ENCODE peak calls at places on chromosomes 4 and X, in ten cellular contexts. One of them, this sample, is unnamed. For H3K4me1, the result is how much of the 10 kb centered on the place peaks cover.

GRCh38 chr4:54877006-54877405 is 219.2 kb downstream of the KIT start:
- DNase-seq in neural progenitor cell: no peak
- DNase-seq in tibial artery: no peak
- DNase-seq in GM23338: no peak
- DNase-seq in PC-9: no peak
- DNase-seq in mucosa of descending colon: no peak
- DNase-seq in IMR-90: peak
- DNase-seq in SK-N-SH: no peak
- DNase-seq in psoas muscle: no peak
- DNase-seq in A549: no peak
- DNase-seq in this sample: peak

GRCh38 chr4:168777277-168777965 is 232.6 kb downstream of the CBR4 start:
- DNase-seq in A549: no peak
- DNase-seq in mucosa of descending colon: no peak
- DNase-seq in GM23338: no peak
- DNase-seq in IMR-90: no peak
- DNase-seq in tibial artery: no peak
- DNase-seq in psoas muscle: no peak
- DNase-seq in PC-9: no peak
- DNase-seq in SK-N-SH: no peak
- DNase-seq in neural progenitor cell: no peak
- DNase-seq in this sample: no peak

GRCh38 chr4:122673252-122673651 is 52.4 kb upstream of the IL21 start:
- DNase-seq in mucosa of descending colon: peak
- DNase-seq in tibial artery: no peak
- DNase-seq in IMR-90: no peak
- DNase-seq in neural progenitor cell: peak
- DNase-seq in A549: no peak
- DNase-seq in psoas muscle: no peak
- DNase-seq in SK-N-SH: no peak
- DNase-seq in GM23338: peak
- DNase-seq in PC-9: no peak
- DNase-seq in this sample: no peak

GRCh38 chr4:107760281-107760947 is 40.4 kb upstream of the PAPSS1 start:
- DNase-seq in psoas muscle: no peak
- DNase-seq in tibial artery: no peak
- DNase-seq in PC-9: no peak
- DNase-seq in mucosa of descending colon: peak
- DNase-seq in GM23338: peak
- DNase-seq in A549: peak
- DNase-seq in IMR-90: peak
- DNase-seq in neural progenitor cell: peak
- DNase-seq in SK-N-SH: peak
- DNase-seq in this sample: no peak

GRCh38 chr4:98166025-98166730 is 22.9 kb upstream of the STPG2 start:
- DNase-seq in A549: peak
- DNase-seq in psoas muscle: peak
- DNase-seq in neural progenitor cell: no peak
- DNase-seq in PC-9: peak
- DNase-seq in SK-N-SH: no peak
- DNase-seq in IMR-90: peak
- DNase-seq in GM23338: no peak
- DNase-seq in mucosa of descending colon: no peak
- DNase-seq in tibial artery: no peak
- DNase-seq in this sample: no peak

GRCh38 chrX:15151267-15152196 is 118.4 kb downstream of the ASB9 start:
- DNase-seq in PC-9: no peak
- DNase-seq in tibial artery: no peak
- DNase-seq in IMR-90: no peak
- DNase-seq in SK-N-SH: no peak
- DNase-seq in GM23338: no peak
- DNase-seq in A549: no peak
- DNase-seq in mucosa of descending colon: no peak
- DNase-seq in psoas muscle: no peak
- DNase-seq in neural progenitor cell: no peak
- DNase-seq in this sample: no peak

GRCh38 chr4:68141852-68142251 is 12.2 kb upstream of the TMPRSS11F start:
- DNase-seq in mucosa of descending colon: no peak
- DNase-seq in SK-N-SH: no peak
- DNase-seq in neural progenitor cell: no peak
- DNase-seq in psoas muscle: no peak
- DNase-seq in A549: no peak
- DNase-seq in tibial artery: no peak
- DNase-seq in PC-9: no peak
- DNase-seq in IMR-90: no peak
- DNase-seq in GM23338: no peak
- DNase-seq in this sample: no peak

GRCh38 chr4:177369372-177369771 is 59.7 kb downstream of the NEIL3 start:
- DNase-seq in psoas muscle: no peak
- DNase-seq in PC-9: no peak
- DNase-seq in mucosa of descending colon: no peak
- DNase-seq in SK-N-SH: no peak
- DNase-seq in IMR-90: peak
- DNase-seq in neural progenitor cell: no peak
- DNase-seq in GM23338: no peak
- DNase-seq in tibial artery: no peak
- DNase-seq in A549: no peak
- DNase-seq in this sample: no peak

GRCh38 chrX:45900751-45901150 is 644.5 kb downstream of the ZNF674 start:
- DNase-seq in neural progenitor cell: peak
- DNase-seq in PC-9: no peak
- DNase-seq in tibial artery: no peak
- DNase-seq in A549: peak
- DNase-seq in IMR-90: no peak
- DNase-seq in GM23338: no peak
- DNase-seq in SK-N-SH: no peak
- DNase-seq in psoas muscle: no peak
- DNase-seq in mucosa of descending colon: no peak
- DNase-seq in this sample: no peak

GRCh38 chrX:30822068-30822671 is 66.9 kb downstream of the TAB3 start:
- DNase-seq in psoas muscle: no peak
- DNase-seq in GM23338: peak
- DNase-seq in SK-N-SH: no peak
- DNase-seq in neural progenitor cell: no peak
- DNase-seq in PC-9: no peak
- DNase-seq in mucosa of descending colon: no peak
- DNase-seq in A549: no peak
- DNase-seq in tibial artery: no peak
- DNase-seq in IMR-90: no peak
- DNase-seq in this sample: no peak

GRCh38 chr4:95544433-95545103 is 4.2 kb downstream of the UNC5C start:
- DNase-seq in PC-9: no peak
- DNase-seq in tibial artery: no peak
- DNase-seq in neural progenitor cell: no peak
- DNase-seq in A549: no peak
- DNase-seq in IMR-90: no peak
- DNase-seq in psoas muscle: no peak
- DNase-seq in SK-N-SH: no peak
- DNase-seq in mucosa of descending colon: no peak
- DNase-seq in GM23338: peak
- DNase-seq in this sample: no peak

GRCh38 chrX:4550018-4550417 is 836.6 kb upstream of the PRKX start:
- DNase-seq in GM23338: peak
- DNase-seq in SK-N-SH: peak
- DNase-seq in PC-9: no peak
- DNase-seq in IMR-90: no peak
- DNase-seq in A549: peak
- DNase-seq in tibial artery: no peak
- DNase-seq in neural progenitor cell: no peak
- DNase-seq in mucosa of descending colon: no peak
- DNase-seq in psoas muscle: no peak
- DNase-seq in this sample: no peak

GRCh38 chrX:47514553-47515235 is 31.7 kb upstream of the ZNF41 start:
- DNase-seq in mucosa of descending colon: no peak
- DNase-seq in A549: peak
- DNase-seq in psoas muscle: no peak
- DNase-seq in tibial artery: no peak
- DNase-seq in IMR-90: peak
- DNase-seq in GM23338: no peak
- DNase-seq in PC-9: no peak
- DNase-seq in neural progenitor cell: no peak
- DNase-seq in SK-N-SH: no peak
- DNase-seq in this sample: no peak

GRCh38 chr4:27018910-27019309 is 158.3 kb downstream of the STIM2 start:
- DNase-seq in tibial artery: no peak
- DNase-seq in psoas muscle: no peak
- DNase-seq in SK-N-SH: no peak
- DNase-seq in neural progenitor cell: no peak
- DNase-seq in IMR-90: no peak
- DNase-seq in mucosa of descending colon: no peak
- DNase-seq in GM23338: no peak
- DNase-seq in A549: no peak
- DNase-seq in PC-9: no peak
- DNase-seq in this sample: no peak

GRCh38 chr4:2424581-2424980 is 5.8 kb downstream of the CFAP99 start:
- DNase-seq in A549: no peak
- DNase-seq in PC-9: no peak
- DNase-seq in IMR-90: peak
- DNase-seq in neural progenitor cell: peak
- DNase-seq in SK-N-SH: no peak
- DNase-seq in psoas muscle: no peak
- DNase-seq in mucosa of descending colon: no peak
- DNase-seq in tibial artery: peak
- DNase-seq in GM23338: no peak
- DNase-seq in this sample: no peak

GRCh38 chr4:113591982-113592381 is 169.6 kb downstream of the CAMK2D start:
- DNase-seq in PC-9: no peak
- DNase-seq in neural progenitor cell: no peak
- DNase-seq in GM23338: no peak
- DNase-seq in IMR-90: peak
- DNase-seq in SK-N-SH: no peak
- DNase-seq in A549: no peak
- DNase-seq in mucosa of descending colon: no peak
- DNase-seq in psoas muscle: no peak
- DNase-seq in tibial artery: no peak
- DNase-seq in this sample: peak

GRCh38 chr4:157616741-157617472 is 396.4 kb downstream of the GRIA2 start:
- DNase-seq in tibial artery: no peak
- DNase-seq in neural progenitor cell: no peak
- DNase-seq in SK-N-SH: no peak
- DNase-seq in GM23338: no peak
- DNase-seq in PC-9: no peak
- DNase-seq in mucosa of descending colon: no peak
- DNase-seq in A549: no peak
- DNase-seq in IMR-90: no peak
- DNase-seq in psoas muscle: no peak
- DNase-seq in this sample: no peak
- H3K4me3 ChIP-seq in tibial artery: no peak
- H3K4me3 ChIP-seq in neural progenitor cell: no peak
- H3K4me3 ChIP-seq in SK-N-SH: no peak
- H3K4me3 ChIP-seq in GM23338: no peak
- H3K4me3 ChIP-seq in PC-9: no peak
- H3K4me3 ChIP-seq in mucosa of descending colon: no peak
- H3K4me3 ChIP-seq in A549: no peak
- H3K4me3 ChIP-seq in IMR-90: no peak
- H3K4me3 ChIP-seq in psoas muscle: no peak
- H3K4me3 ChIP-seq in this sample: no peak

DNA sequence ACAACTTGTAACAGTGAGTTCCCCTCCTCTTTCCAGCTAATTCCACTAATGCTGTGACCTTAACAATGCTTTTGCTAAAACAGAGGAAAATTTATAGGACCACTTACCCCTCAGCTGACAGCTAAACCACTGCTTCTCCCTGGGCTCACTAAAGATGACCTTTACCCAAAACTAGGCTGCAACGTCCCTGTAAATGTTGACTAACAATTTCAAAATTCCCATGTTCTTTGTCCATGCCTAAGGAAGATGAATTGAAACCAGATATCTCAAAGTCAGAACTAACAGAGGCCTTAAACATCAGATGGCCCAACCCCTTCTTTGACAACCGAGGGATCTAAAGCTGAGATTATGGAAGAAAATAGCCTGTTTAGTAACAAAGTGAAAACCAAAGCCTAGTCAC is 32.5 kb downstream of the AFAP1 start:
- DNase-seq in A549: no peak
- DNase-seq in PC-9: no peak
- DNase-seq in neural progenitor cell: no peak
- DNase-seq in SK-N-SH: no peak
- DNase-seq in IMR-90: no peak
- DNase-seq in tibial artery: no peak
- DNase-seq in GM23338: no peak
- DNase-seq in mucosa of descending colon: no peak
- DNase-seq in psoas muscle: no peak
- DNase-seq in this sample: no peak
- H3K4me1 ChIP-seq in A549: half or more
- H3K4me1 ChIP-seq in PC-9: under half
- H3K4me1 ChIP-seq in neural progenitor cell: under half
- H3K4me1 ChIP-seq in SK-N-SH: half or more
- H3K4me1 ChIP-seq in IMR-90: under half
- H3K4me1 ChIP-seq in tibial artery: half or more
- H3K4me1 ChIP-seq in GM23338: half or more
- H3K4me1 ChIP-seq in mucosa of descending colon: under half
- H3K4me1 ChIP-seq in psoas muscle: under half
- H3K4me1 ChIP-seq in this sample: half or more

GRCh38 chr4:134145369-134145768 is 56.2 kb downstream of the PABPC4L start:
- DNase-seq in SK-N-SH: no peak
- DNase-seq in A549: no peak
- DNase-seq in IMR-90: no peak
- DNase-seq in mucosa of descending colon: no peak
- DNase-seq in tibial artery: no peak
- DNase-seq in psoas muscle: no peak
- DNase-seq in neural progenitor cell: no peak
- DNase-seq in GM23338: no peak
- DNase-seq in PC-9: no peak
- DNase-seq in this sample: no peak
- H3K4me3 ChIP-seq in SK-N-SH: no peak
- H3K4me3 ChIP-seq in A549: no peak
- H3K4me3 ChIP-seq in IMR-90: no peak
- H3K4me3 ChIP-seq in mucosa of descending colon: no peak
- H3K4me3 ChIP-seq in tibial artery: no peak
- H3K4me3 ChIP-seq in psoas muscle: no peak
- H3K4me3 ChIP-seq in neural progenitor cell: no peak
- H3K4me3 ChIP-seq in GM23338: no peak
- H3K4me3 ChIP-seq in PC-9: no peak
- H3K4me3 ChIP-seq in this sample: no peak

DNA sequence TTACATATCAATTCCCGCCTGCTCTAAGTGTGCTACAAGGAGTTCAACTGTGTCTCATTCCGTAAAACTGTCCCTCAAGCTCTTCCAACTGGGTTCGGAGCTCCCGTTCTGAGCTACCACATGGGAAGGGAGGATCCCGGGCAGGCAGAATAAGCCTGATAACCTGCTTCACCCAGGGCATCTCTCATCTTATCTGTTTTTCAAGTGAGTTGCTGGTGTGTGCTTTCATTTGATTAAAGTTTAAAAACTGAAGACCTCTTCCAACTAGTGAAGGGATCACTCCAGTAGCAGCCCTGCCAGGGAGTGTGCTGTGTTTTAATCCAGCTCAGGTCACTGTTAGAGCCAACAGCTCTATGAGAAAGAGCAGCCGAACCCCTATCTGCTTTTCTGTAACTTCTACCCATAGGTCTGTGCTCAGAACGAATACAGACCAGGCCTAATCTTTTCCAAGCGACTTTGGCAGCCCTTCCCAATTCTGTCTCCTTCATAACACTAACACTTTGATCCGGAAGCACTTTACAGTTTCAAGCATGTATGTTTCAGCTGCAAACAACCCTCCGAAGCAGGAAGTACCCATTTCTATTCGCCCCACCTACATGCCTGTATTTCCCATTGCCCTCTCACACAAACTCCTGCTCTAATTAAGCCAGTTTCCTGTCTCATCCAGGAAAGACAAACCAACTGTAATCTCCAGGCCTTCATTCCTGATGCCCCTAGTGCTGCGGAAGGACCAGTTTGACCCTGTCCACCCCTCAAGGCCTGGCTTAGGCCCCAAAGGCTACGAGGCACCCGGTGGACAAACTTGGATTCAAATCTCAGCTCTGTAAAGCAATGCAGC is 60.9 kb downstream of the IRF2 start:
- DNase-seq in PC-9: no peak
- DNase-seq in mucosa of descending colon: no peak
- DNase-seq in IMR-90: no peak
- DNase-seq in psoas muscle: no peak
- DNase-seq in tibial artery: no peak
- DNase-seq in neural progenitor cell: no peak
- DNase-seq in GM23338: no peak
- DNase-seq in A549: no peak
- DNase-seq in SK-N-SH: no peak
- DNase-seq in this sample: no peak
- H3K4me1 ChIP-seq in PC-9: under half
- H3K4me1 ChIP-seq in mucosa of descending colon: under half
- H3K4me1 ChIP-seq in IMR-90: under half
- H3K4me1 ChIP-seq in psoas muscle: half or more
- H3K4me1 ChIP-seq in tibial artery: under half
- H3K4me1 ChIP-seq in neural progenitor cell: under half
- H3K4me1 ChIP-seq in GM23338: under half
- H3K4me1 ChIP-seq in A549: under half
- H3K4me1 ChIP-seq in SK-N-SH: under half
- H3K4me1 ChIP-seq in this sample: under half

This sample was measured in SJCRH30.